ENCODE peak calls at places on chromosomes 16 and 17, in four cellular contexts. One of them, this sample, is unnamed.
A peak's percentile ranks its signal among the peaks of the same experiment; 100 is the strongest.

GRCh38 chr17:72574675-72575510 is 454.1 kb downstream of the SOX9 start:
- DNase-seq in thoracic aorta: no peak
- DNase-seq in mucosa of descending colon: no peak
- DNase-seq in astrocyte of the spinal cord: no peak
- DNase-seq in this sample: no peak

GRCh38 chr16:29192329-29193247 is 207.7 kb downstream of the LAT start:
- DNase-seq in thoracic aorta: no peak
- DNase-seq in mucosa of descending colon: no peak
- DNase-seq in astrocyte of the spinal cord: no peak
- DNase-seq in this sample: no peak

GRCh38 chr17:72362466-72363335 is 241.9 kb downstream of the SOX9 start:
- DNase-seq in thoracic aorta: no peak
- DNase-seq in mucosa of descending colon: no peak
- DNase-seq in astrocyte of the spinal cord: peak; percentile 82
- DNase-seq in this sample: peak; percentile 63

GRCh38 chr16:3143598-3144330 is 8.9 kb downstream of the ZNF213 start:
- DNase-seq in thoracic aorta: no peak
- DNase-seq in mucosa of descending colon: peak; percentile 81
- DNase-seq in astrocyte of the spinal cord: no peak
- DNase-seq in this sample: no peak

GRCh38 chr17:12627776-12628491 is 37.8 kb upstream of the MYOCD start:
- DNase-seq in thoracic aorta: no peak
- DNase-seq in mucosa of descending colon: no peak
- DNase-seq in astrocyte of the spinal cord: peak; percentile 70
- DNase-seq in this sample: no peak

GRCh38 chr17:66920965-66921364 is 43.5 kb upstream of the CACNG4 start:
- DNase-seq in thoracic aorta: no peak
- DNase-seq in mucosa of descending colon: no peak
- DNase-seq in astrocyte of the spinal cord: no peak
- DNase-seq in this sample: no peak

GRCh38 chr17:43849116-43849515 is 2.1 kb downstream of the CD300LG start:
- DNase-seq in thoracic aorta: no peak
- DNase-seq in mucosa of descending colon: no peak
- DNase-seq in astrocyte of the spinal cord: no peak
- DNase-seq in this sample: no peak

GRCh38 chr16:72963921-72964320 is 84.0 kb downstream of the ZFHX3 start:
- DNase-seq in thoracic aorta: no peak
- DNase-seq in mucosa of descending colon: no peak
- DNase-seq in astrocyte of the spinal cord: peak; percentile 45
- DNase-seq in this sample: no peak

GRCh38 chr16:67302076-67302475 is 22.7 kb downstream of the PLEKHG4 start:
- DNase-seq in thoracic aorta: no peak
- DNase-seq in mucosa of descending colon: no peak
- DNase-seq in astrocyte of the spinal cord: no peak
- DNase-seq in this sample: no peak

GRCh38 chr17:50184611-50185398 is 16.6 kb downstream of the COL1A1 start:
- DNase-seq in thoracic aorta: peak; percentile 46
- DNase-seq in mucosa of descending colon: no peak
- DNase-seq in astrocyte of the spinal cord: no peak
- DNase-seq in this sample: no peak

GRCh38 chr16:31404353-31405064 is 11.4 kb downstream of the ITGAD start:
- DNase-seq in thoracic aorta: no peak
- DNase-seq in mucosa of descending colon: no peak
- DNase-seq in astrocyte of the spinal cord: no peak
- DNase-seq in this sample: no peak

GRCh38 chr17:50201226-50201854 is at the start of gene COL1A1:
- DNase-seq in thoracic aorta: peak; percentile 61
- DNase-seq in mucosa of descending colon: peak; percentile 70
- DNase-seq in astrocyte of the spinal cord: peak; percentile 91
- DNase-seq in this sample: peak; percentile 85

GRCh38 chr16:57091200-57091989 is 988 bp upstream of the CPNE2 start:
- DNase-seq in thoracic aorta: peak; percentile 19
- DNase-seq in mucosa of descending colon: peak; percentile 70
- DNase-seq in astrocyte of the spinal cord: peak; percentile 50
- DNase-seq in this sample: no peak

GRCh38 chr17:3497101-3497500 is 21.3 kb downstream of the ASPA start:
- DNase-seq in thoracic aorta: no peak
- DNase-seq in mucosa of descending colon: no peak
- DNase-seq in astrocyte of the spinal cord: no peak
- DNase-seq in this sample: no peak

GRCh38 chr17:49742256-49742655 is 21.7 kb downstream of the FAM117A start:
- DNase-seq in thoracic aorta: no peak
- DNase-seq in mucosa of descending colon: no peak
- DNase-seq in astrocyte of the spinal cord: no peak
- DNase-seq in this sample: no peak

GRCh38 chr16:53458623-53459022 is 24.4 kb downstream of the RBL2 start:
- DNase-seq in thoracic aorta: no peak
- DNase-seq in mucosa of descending colon: no peak
- DNase-seq in astrocyte of the spinal cord: no peak
- DNase-seq in this sample: no peak

GRCh38 chr17:81004336-81005015 is 12.8 kb downstream of the CHMP6 start:
- DNase-seq in thoracic aorta: no peak
- DNase-seq in mucosa of descending colon: no peak
- DNase-seq in astrocyte of the spinal cord: no peak
- DNase-seq in this sample: no peak

GRCh38 chr17:1779571-1780074 is 17.8 kb downstream of the SERPINF1 start:
- DNase-seq in thoracic aorta: no peak
- DNase-seq in mucosa of descending colon: no peak
- DNase-seq in astrocyte of the spinal cord: peak; percentile 98
- DNase-seq in this sample: peak; percentile 88

GRCh38 chr17:74295625-74296547 is 21.9 kb downstream of the DNAI2 start:
- DNase-seq in thoracic aorta: no peak
- DNase-seq in mucosa of descending colon: no peak
- DNase-seq in astrocyte of the spinal cord: no peak
- DNase-seq in this sample: no peak

GRCh38 chr16:88264641-88265285 is 118.0 kb upstream of the ZNF469 start:
- DNase-seq in thoracic aorta: peak; percentile 94
- DNase-seq in mucosa of descending colon: peak; percentile 78
- DNase-seq in astrocyte of the spinal cord: peak; percentile 91
- DNase-seq in this sample: no peak

GRCh38 chr17:35286120-35286781 is 43.4 kb downstream of the SLFN5 start:
- DNase-seq in thoracic aorta: no peak
- DNase-seq in mucosa of descending colon: no peak
- DNase-seq in astrocyte of the spinal cord: no peak
- DNase-seq in this sample: no peak

GRCh38 chr16:89507834-89508590 is at the start of gene SPG7:
- DNase-seq in thoracic aorta: no peak
- DNase-seq in mucosa of descending colon: peak; percentile 95
- DNase-seq in astrocyte of the spinal cord: peak; percentile 86
- DNase-seq in this sample: no peak

GRCh38 chr17:18026408-18026776 is 12.6 kb downstream of the ATPAF2 start:
- DNase-seq in thoracic aorta: no peak
- DNase-seq in mucosa of descending colon: no peak
- DNase-seq in astrocyte of the spinal cord: peak; percentile 70
- DNase-seq in this sample: peak; percentile 45

GRCh38 chr17:7853693-7854043 is 1.2 kb upstream of the TMEM88 start:
- DNase-seq in thoracic aorta: no peak
- DNase-seq in mucosa of descending colon: no peak
- DNase-seq in astrocyte of the spinal cord: no peak
- DNase-seq in this sample: no peak

GRCh38 chr17:10050597-10051101 is 145.6 kb upstream of the RCVRN start:
- DNase-seq in thoracic aorta: no peak
- DNase-seq in mucosa of descending colon: no peak
- DNase-seq in astrocyte of the spinal cord: no peak
- DNase-seq in this sample: no peak

GRCh38 chr16:75053791-75054555 is 55.1 kb downstream of the ZNRF1 start:
- DNase-seq in thoracic aorta: no peak
- DNase-seq in mucosa of descending colon: peak; percentile 94
- DNase-seq in astrocyte of the spinal cord: no peak
- DNase-seq in this sample: no peak

GRCh38 chr16:54444851-54445523 is 158.4 kb upstream of the IRX3 start:
- DNase-seq in thoracic aorta: no peak
- DNase-seq in mucosa of descending colon: no peak
- DNase-seq in astrocyte of the spinal cord: peak; percentile 65
- DNase-seq in this sample: no peak

GRCh38 chr17:55540414-55541091 is 29.3 kb upstream of the SMIM36 start:
- DNase-seq in thoracic aorta: no peak
- DNase-seq in mucosa of descending colon: no peak
- DNase-seq in astrocyte of the spinal cord: peak; percentile 49
- DNase-seq in this sample: no peak

GRCh38 chr17:75806822-75807500 is 22.4 kb downstream of the UNK start:
- DNase-seq in thoracic aorta: no peak
- DNase-seq in mucosa of descending colon: no peak
- DNase-seq in astrocyte of the spinal cord: no peak
- DNase-seq in this sample: no peak

GRCh38 chr17:8859029-8859803 is 8.3 kb downstream of the PIK3R6 start:
- DNase-seq in thoracic aorta: no peak
- DNase-seq in mucosa of descending colon: no peak
- DNase-seq in astrocyte of the spinal cord: peak; percentile 55
- DNase-seq in this sample: peak; percentile 51
- TF ChIP-seq CTCF in thoracic aorta: no peak
- TF ChIP-seq CTCF in mucosa of descending colon: no peak
- TF ChIP-seq CTCF in astrocyte of the spinal cord: no peak
- TF ChIP-seq CTCF in this sample: no peak

GRCh38 chr16:70746040-70746707 is 54.8 kb downstream of the VAC14 start:
- DNase-seq in thoracic aorta: peak; percentile 88
- DNase-seq in mucosa of descending colon: peak; percentile 62
- DNase-seq in astrocyte of the spinal cord: peak; percentile 69
- DNase-seq in this sample: peak; percentile 67
- TF ChIP-seq CTCF in thoracic aorta: no peak
- TF ChIP-seq CTCF in mucosa of descending colon: no peak
- TF ChIP-seq CTCF in astrocyte of the spinal cord: no peak
- TF ChIP-seq CTCF in this sample: no peak

DNA sequence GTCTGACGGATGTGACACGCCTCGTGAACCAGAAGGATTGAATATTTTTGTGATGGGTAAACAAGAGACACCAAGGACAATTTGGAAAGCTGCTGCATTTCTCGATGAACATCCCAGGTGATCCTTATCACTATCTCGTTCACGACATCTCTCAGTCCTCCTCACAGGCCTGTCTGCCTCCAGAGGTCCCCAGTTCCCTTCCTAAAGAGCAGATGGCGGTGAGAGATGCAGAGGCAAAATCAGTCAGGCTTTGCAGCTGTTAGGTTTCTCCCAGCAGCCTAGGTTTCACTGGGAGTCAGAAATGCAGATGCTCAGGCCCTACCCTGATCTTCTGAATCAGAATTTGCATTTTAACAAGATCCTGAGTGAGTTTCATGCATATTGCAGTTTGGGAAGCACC is 23.6 kb downstream of the SCPEP1 start:
- DNase-seq in thoracic aorta: no peak
- DNase-seq in mucosa of descending colon: no peak
- DNase-seq in astrocyte of the spinal cord: no peak
- DNase-seq in this sample: no peak
- TF ChIP-seq CTCF in thoracic aorta: no peak
- TF ChIP-seq CTCF in mucosa of descending colon: no peak
- TF ChIP-seq CTCF in astrocyte of the spinal cord: no peak
- TF ChIP-seq CTCF in this sample: no peak

GRCh38 chr16:69143116-69143515 is 10.7 kb downstream of the UTP4 start:
- DNase-seq in thoracic aorta: no peak
- DNase-seq in mucosa of descending colon: peak; percentile 58
- DNase-seq in astrocyte of the spinal cord: no peak
- DNase-seq in this sample: no peak
- TF ChIP-seq CTCF in thoracic aorta: no peak
- TF ChIP-seq CTCF in mucosa of descending colon: peak; percentile 20
- TF ChIP-seq CTCF in astrocyte of the spinal cord: no peak
- TF ChIP-seq CTCF in this sample: peak; percentile 12

GRCh38 chr16:47571711-47572110 is 110.6 kb downstream of the PHKB start:
- DNase-seq in thoracic aorta: no peak
- DNase-seq in mucosa of descending colon: no peak
- DNase-seq in astrocyte of the spinal cord: no peak
- DNase-seq in this sample: no peak

GRCh38 chr16:47574091-47575054 is 113.2 kb downstream of the PHKB start:
- DNase-seq in thoracic aorta: no peak
- DNase-seq in mucosa of descending colon: no peak
- DNase-seq in astrocyte of the spinal cord: peak; percentile 74
- DNase-seq in this sample: no peak

GRCh38 chr16:47567321-47567720 is 106.2 kb downstream of the PHKB start:
- DNase-seq in thoracic aorta: no peak
- DNase-seq in mucosa of descending colon: no peak
- DNase-seq in astrocyte of the spinal cord: no peak
- DNase-seq in this sample: no peak

GRCh38 chr16:47568355-47568754 is 107.2 kb downstream of the PHKB start:
- DNase-seq in thoracic aorta: no peak
- DNase-seq in mucosa of descending colon: no peak
- DNase-seq in astrocyte of the spinal cord: no peak
- DNase-seq in this sample: no peak

DNA sequence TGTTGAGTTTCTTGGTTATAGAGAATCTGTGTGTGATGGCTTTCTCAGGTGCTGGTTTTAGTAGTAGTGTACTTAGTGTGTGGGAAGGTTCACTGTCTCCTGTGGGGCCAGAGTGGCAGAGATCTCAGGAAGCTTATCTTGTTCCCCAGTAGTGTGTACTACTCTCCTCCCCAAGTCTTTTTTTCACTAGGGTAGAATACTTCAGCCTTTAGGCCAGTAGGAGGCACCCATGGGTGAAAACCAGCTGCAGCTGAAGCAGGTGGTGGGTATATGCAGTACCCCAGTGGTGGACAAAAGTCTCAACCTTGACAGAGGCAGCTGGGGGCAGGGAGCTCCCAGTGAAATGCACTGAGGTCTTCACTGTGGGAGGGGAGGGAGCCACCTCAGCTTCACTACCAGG is 109.9 kb downstream of the PHKB start:
- DNase-seq in thoracic aorta: no peak
- DNase-seq in mucosa of descending colon: no peak
- DNase-seq in astrocyte of the spinal cord: no peak
- DNase-seq in this sample: no peak
- TF ChIP-seq CTCF in thoracic aorta: no peak
- TF ChIP-seq CTCF in mucosa of descending colon: no peak
- TF ChIP-seq CTCF in astrocyte of the spinal cord: no peak
- TF ChIP-seq CTCF in this sample: no peak

DNA sequence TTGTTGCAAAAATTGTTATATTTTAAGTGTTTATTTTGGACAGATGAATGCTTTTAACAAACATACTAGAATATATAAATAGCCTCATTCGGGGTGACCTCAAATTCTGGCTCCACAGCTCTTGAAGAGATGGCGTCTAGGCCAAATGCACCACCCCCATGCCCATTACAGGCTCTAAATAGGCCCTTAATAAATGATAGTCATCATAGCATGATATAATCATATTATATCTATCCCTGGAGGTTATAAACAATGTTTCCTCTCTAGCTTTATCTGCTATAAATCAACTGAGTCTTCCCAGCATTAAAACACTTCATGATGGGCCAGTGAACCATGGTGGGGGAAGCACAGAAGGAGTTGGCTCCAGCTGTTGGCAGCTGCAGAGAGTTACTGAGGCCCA is 214.9 kb upstream of the MPHOSPH6 start:
- DNase-seq in thoracic aorta: no peak
- DNase-seq in mucosa of descending colon: no peak
- DNase-seq in astrocyte of the spinal cord: no peak
- DNase-seq in this sample: no peak
- TF ChIP-seq CTCF in thoracic aorta: no peak
- TF ChIP-seq CTCF in mucosa of descending colon: no peak
- TF ChIP-seq CTCF in astrocyte of the spinal cord: no peak
- TF ChIP-seq CTCF in this sample: no peak